ENCODE peak calls at places on chromosomes 3 and 15, in four cellular contexts. Q is NCI-H2029, D is NCI-H1105 treated with DMSO at 0.1 percent for 48 hours, T is HFFc6. U is an unnamed sample.

GRCh38 chr3:149145361-149145760 is 15.9 kb downstream of the HPS3 start:
- DNase-seq in T (no peak), Q (no peak), D (no peak), U (no peak)

GRCh38 chr15:63908986-63909385 is 75.2 kb upstream of the HERC1 start:
- DNase-seq in T (peak), D (no peak), Q (no peak), U (peak)

GRCh38 chr15:33089878-33090757 is 104.4 kb downstream of the FMN1 start:
- DNase-seq in D (peak), T (peak), Q (peak), U (no peak)

GRCh38 chr3:4674216-4674615 is 181.1 kb downstream of the ITPR1 start:
- DNase-seq in T (no peak), Q (no peak), D (no peak), U (no peak)

GRCh38 chr3:16026753-16027152 is 147.7 kb upstream of the GALNT15 start:
- DNase-seq in Q (no peak), D (no peak), T (no peak), U (no peak)

GRCh38 chr3:170802164-170803151 is 67.5 kb downstream of the RPL22L1 start:
- DNase-seq in T (peak), Q (no peak), D (no peak), U (no peak)

GRCh38 chr3:122576174-122576940 is 1.1 kb upstream of the PARP15 start:
- DNase-seq in Q (no peak), T (no peak), D (no peak), U (no peak)

GRCh38 chr3:30302027-30302426 is 304.4 kb upstream of the TGFBR2 start:
- DNase-seq in D (no peak), Q (no peak), T (no peak), U (no peak)

GRCh38 chr15:101447561-101448071 is 41.9 kb downstream of the PCSK6 start:
- DNase-seq in T (no peak), D (no peak), Q (no peak), U (no peak)

GRCh38 chr15:95032181-95032580 is 800.8 kb downstream of the MCTP2 start:
- DNase-seq in D (no peak), T (peak), Q (no peak), U (no peak)

GRCh38 chr15:45134046-45134445 is 4.3 kb downstream of the DUOX1 start:
- DNase-seq in T (no peak), Q (no peak), D (no peak), U (no peak)

GRCh38 chr15:35738370-35738769 is 192.4 kb upstream of the DPH6 start:
- DNase-seq in D (no peak), T (peak), Q (no peak), U (no peak)